ENCODE peak calls at places on chromosomes 12 and 14, in eight cellular contexts. X is non-pigmented ciliary epithelial cell, T is right lobe of liver, J is brain microvascular endothelial cell, G is heart left ventricle, D is DMS153, R is naive B cell, Q is endothelial cell. S is an unnamed sample.

GRCh38 chr14:104787736-104788532 is 7.6 kb downstream of the AKT1 start:
- DNase-seq in X (no peak), T (no peak), J (no peak), G (no peak), D (no peak), R (no peak), Q (no peak), S (no peak)

GRCh38 chr14:102973706-102974280 is 51.3 kb downstream of the AMN start:
- DNase-seq in X (no peak), T (no peak), J (no peak), G (no peak), D (no peak), R (no peak), Q (no peak), S (no peak)

GRCh38 chr12:52147983-52148540 is 43.8 kb downstream of the KRT80 start:
- DNase-seq in X (no peak), T (no peak), J (no peak), G (no peak), D (no peak), R (no peak), Q (no peak), S (no peak)

GRCh38 chr12:4984971-4985370 is 58.7 kb upstream of the KCNA5 start:
- DNase-seq in X (no peak), T (no peak), J (no peak), G (no peak), D (peak), R (no peak), Q (no peak), S (no peak)

GRCh38 chr12:84757978-84758377 is 154.6 kb downstream of the SLC6A15 start:
- DNase-seq in X (no peak), T (no peak), J (peak), G (no peak), D (no peak), R (no peak), Q (no peak), S (no peak)

GRCh38 chr12:121144416-121144914 is 11.8 kb downstream of the P2RX7 start:
- DNase-seq in X (no peak), T (no peak), J (peak), G (no peak), D (no peak), R (no peak), Q (no peak), S (peak)

GRCh38 chr14:85483037-85483436 is 46.9 kb upstream of the FLRT2 start:
- DNase-seq in X (no peak), T (no peak), J (no peak), G (no peak), D (no peak), R (no peak), Q (no peak), S (no peak)

GRCh38 chr12:53325539-53326061 is 4.2 kb upstream of the AAAS start:
- DNase-seq in X (no peak), T (peak), J (no peak), G (peak), D (no peak), R (no peak), Q (peak), S (peak)

GRCh38 chr12:18165422-18165871 is 75.5 kb upstream of the RERGL start:
- DNase-seq in X (peak), T (no peak), J (peak), G (no peak), D (no peak), R (no peak), Q (no peak), S (peak)

GRCh38 chr12:57836442-57837375 is 9.8 kb downstream of the CTDSP2 start:
- DNase-seq in X (no peak), T (peak), J (peak), G (peak), D (peak), R (peak), Q (peak), S (peak)

GRCh38 chr12:21371050-21371449 is 1.7 kb upstream of the IAPP start:
- DNase-seq in X (no peak), T (no peak), J (no peak), G (no peak), D (no peak), R (no peak), Q (no peak), S (no peak)

GRCh38 chr12:62537544-62537943 is 70.9 kb downstream of the MON2 start:
- DNase-seq in X (peak), T (no peak), J (peak), G (peak), D (no peak), R (no peak), Q (no peak), S (no peak)

GRCh38 chr14:90759370-90760054 is 56.7 kb downstream of the TTC7B start:
- DNase-seq in X (no peak), T (no peak), J (no peak), G (no peak), D (no peak), R (peak), Q (no peak), S (no peak)

GRCh38 chr14:95039993-95040348 is 117.4 kb downstream of the DICER1 start:
- DNase-seq in X (no peak), T (no peak), J (no peak), G (no peak), D (no peak), R (no peak), Q (no peak), S (no peak)

GRCh38 chr12:48890657-48891418 is 25.2 kb upstream of the RND1 start:
- DNase-seq in X (no peak), T (peak), J (peak), G (peak), D (peak), R (peak), Q (peak), S (peak)